ENCODE peak calls at places on chromosomes 7 and 10, in seven cellular contexts. Z, V, M, A, B, S and Y are unnamed samples.

GRCh38 chr10:6507311-6507710 is 72.8 kb downstream of the PRKCQ start:
- DNase-seq in Z (no peak), V (no peak), M (no peak), A (no peak), B (no peak), S (no peak), Y (no peak)

GRCh38 chr7:140060788-140061606 is 1.8 kb downstream of the PARP12 start:
- DNase-seq in Z (peak), V (peak), M (no peak), A (no peak), B (no peak), S (peak), Y (no peak)

GRCh38 chr7:116162236-116162635 is 48.1 kb upstream of the TES start:
- DNase-seq in Z (no peak), V (no peak), M (no peak), A (no peak), B (no peak), S (no peak), Y (no peak)

GRCh38 chr10:72375585-72375984 is 20.9 kb upstream of the DNAJB12 start:
- DNase-seq in Z (no peak), V (no peak), M (no peak), A (no peak), B (no peak), S (no peak), Y (no peak)

GRCh38 chr7:82376739-82377138 is 66.8 kb downstream of the CACNA2D1 start:
- DNase-seq in Z (no peak), V (no peak), M (no peak), A (no peak), B (no peak), S (peak), Y (no peak)

GRCh38 chr7:36408589-36408988 is 18.9 kb downstream of the ANLN start:
- DNase-seq in Z (no peak), V (no peak), M (no peak), A (no peak), B (no peak), S (no peak), Y (no peak)

GRCh38 chr7:137094-137861 is 55.1 kb upstream of the FAM20C start:
- DNase-seq in Z (no peak), V (no peak), M (peak), A (no peak), B (no peak), S (no peak), Y (no peak)

GRCh38 chr7:22442887-22443369 is 57.1 kb downstream of the STEAP1B start:
- DNase-seq in Z (no peak), V (no peak), M (no peak), A (no peak), B (no peak), S (peak), Y (no peak)

GRCh38 chr10:103295391-103296044 is 18.6 kb downstream of the INA start:
- DNase-seq in Z (no peak), V (no peak), M (no peak), A (no peak), B (peak), S (no peak), Y (no peak)

GRCh38 chr10:97012470-97012869 is 173.3 kb downstream of the SLIT1 start:
- DNase-seq in Z (no peak), V (no peak), M (peak), A (no peak), B (no peak), S (no peak), Y (no peak)

GRCh38 chr10:13563481-13564445 is 23.0 kb upstream of the PRPF18 start:
- DNase-seq in Z (no peak), V (peak), M (no peak), A (no peak), B (no peak), S (no peak), Y (no peak)

GRCh38 chr7:25389489-25390106 is 161.3 kb upstream of the NPVF start:
- DNase-seq in Z (no peak), V (peak), M (no peak), A (no peak), B (peak), S (peak), Y (no peak)

GRCh38 chr10:26254616-26255015 is 38.0 kb downstream of the GAD2 start:
- DNase-seq in Z (no peak), V (no peak), M (no peak), A (no peak), B (no peak), S (no peak), Y (no peak)

GRCh38 chr10:72925951-72926465 is 28.6 kb downstream of the PLA2G12B start:
- DNase-seq in Z (no peak), V (no peak), M (no peak), A (no peak), B (no peak), S (no peak), Y (no peak)

GRCh38 chr7:78605131-78605530 is 806.6 kb downstream of the PHTF2 start:
- DNase-seq in Z (no peak), V (no peak), M (no peak), A (no peak), B (no peak), S (no peak), Y (no peak)

GRCh38 chr7:151244156-151244870 is 4.2 kb downstream of the SMARCD3 start:
- DNase-seq in Z (no peak), V (peak), M (peak), A (no peak), B (no peak), S (peak), Y (no peak)

GRCh38 chr10:12337407-12337806 is 11.9 kb upstream of the CAMK1D start:
- DNase-seq in Z (no peak), V (no peak), M (no peak), A (no peak), B (no peak), S (no peak), Y (no peak)

GRCh38 chr7:5695037-5695708 is 86.3 kb downstream of the RNF216 start:
- DNase-seq in Z (peak), V (no peak), M (peak), A (no peak), B (peak), S (no peak), Y (no peak)

GRCh38 chr10:123009105-123009805 is 449 bp downstream of the ACADSB start:
- DNase-seq in Z (no peak), V (peak), M (peak), A (no peak), B (no peak), S (no peak), Y (no peak)

GRCh38 chr10:13121500-13121854 is 21.5 kb downstream of the OPTN start:
- DNase-seq in Z (no peak), V (no peak), M (no peak), A (no peak), B (no peak), S (no peak), Y (no peak)

GRCh38 chr7:132422502-132423101 is 153.7 kb downstream of the PLXNA4 start:
- DNase-seq in Z (no peak), V (no peak), M (no peak), A (no peak), B (peak), S (no peak), Y (no peak)

GRCh38 chr7:5179756-5180155 is 10.3 kb upstream of the WIPI2 start:
- DNase-seq in Z (no peak), V (no peak), M (no peak), A (no peak), B (no peak), S (no peak), Y (no peak)

GRCh38 chr7:142384508-142384922 is 126.7 kb upstream of the PRSS58 start:
- DNase-seq in Z (peak), V (no peak), M (peak), A (no peak), B (peak), S (no peak), Y (no peak)

GRCh38 chr10:23095966-23096813 is 811 bp downstream of the MSRB2 start:
- DNase-seq in Z (no peak), V (no peak), M (peak), A (no peak), B (peak), S (no peak), Y (no peak)

GRCh38 chr7:135710417-135711138 is 17.4 kb downstream of the SLC13A4 start:
- DNase-seq in Z (no peak), V (peak), M (no peak), A (no peak), B (no peak), S (no peak), Y (no peak)

GRCh38 chr7:1141651-1142050 is 18.3 kb downstream of the ZFAND2A start:
- DNase-seq in Z (no peak), V (no peak), M (no peak), A (no peak), B (no peak), S (no peak), Y (no peak)

GRCh38 chr7:105426606-105427146 is 38.0 kb upstream of the SRPK2 start:
- DNase-seq in Z (no peak), V (no peak), M (no peak), A (no peak), B (no peak), S (no peak), Y (no peak)

GRCh38 chr7:7695418-7695817 is 23.0 kb downstream of the RPA3 start:
- DNase-seq in Z (no peak), V (no peak), M (no peak), A (no peak), B (no peak), S (no peak), Y (no peak)

GRCh38 chr7:80372415-80372814 is 139.4 kb downstream of the GNAT3 start:
- DNase-seq in Z (no peak), V (no peak), M (no peak), A (no peak), B (peak), S (no peak), Y (no peak)

GRCh38 chr7:27898735-27899134 is 158.8 kb downstream of the TAX1BP1 start:
- DNase-seq in Z (no peak), V (no peak), M (no peak), A (no peak), B (no peak), S (no peak), Y (no peak)

GRCh38 chr10:11330383-11331020 is 280.9 kb downstream of the USP6NL start:
- DNase-seq in Z (no peak), V (no peak), M (no peak), A (no peak), B (peak), S (no peak), Y (no peak)

GRCh38 chr10:71713135-71714040 is 6.2 kb downstream of the C10orf105 start:
- DNase-seq in Z (no peak), V (no peak), M (peak), A (no peak), B (peak), S (no peak), Y (no peak)

GRCh38 chr7:87499494-87499893 is 24.0 kb upstream of the ABCB4 start:
- DNase-seq in Z (no peak), V (no peak), M (no peak), A (no peak), B (no peak), S (no peak), Y (no peak)